ENCODE peak calls at places on chromosomes 7 and 10, in nine cellular contexts. One of them, this sample, is unnamed.

GRCh38 chr10:127983701-127984100 is 76.8 kb downstream of the PTPRE start:
- DNase-seq in stimulated activated CD4-positive, alpha-beta T cell treated with anti-CD3 and anti-CD28 coated beads, TNF-alpha, amount 100 ng/mL, for 4 hours: no peak
- DNase-seq in pons: no peak
- DNase-seq in cardiac septum: no peak
- DNase-seq in NCI-H2171 treated with DMSO at 0.1 percent for 48 hours: no peak
- DNase-seq in ovary: no peak
- DNase-seq in NCI-H1417: no peak
- DNase-seq in C1 segment of cervical spinal cord: no peak
- DNase-seq in cardiac muscle cell: no peak
- DNase-seq in this sample: no peak

GRCh38 chr10:110425684-110426293 is 71.9 kb upstream of the DUSP5 start:
- DNase-seq in stimulated activated CD4-positive, alpha-beta T cell treated with anti-CD3 and anti-CD28 coated beads, TNF-alpha, amount 100 ng/mL, for 4 hours: no peak
- DNase-seq in pons: no peak
- DNase-seq in cardiac septum: no peak
- DNase-seq in NCI-H2171 treated with DMSO at 0.1 percent for 48 hours: no peak
- DNase-seq in ovary: no peak
- DNase-seq in NCI-H1417: no peak
- DNase-seq in C1 segment of cervical spinal cord: no peak
- DNase-seq in cardiac muscle cell: peak
- DNase-seq in this sample: no peak

GRCh38 chr7:42692609-42693008 is 219.3 kb downstream of the C7orf25 start:
- DNase-seq in stimulated activated CD4-positive, alpha-beta T cell treated with anti-CD3 and anti-CD28 coated beads, TNF-alpha, amount 100 ng/mL, for 4 hours: no peak
- DNase-seq in pons: no peak
- DNase-seq in cardiac septum: no peak
- DNase-seq in NCI-H2171 treated with DMSO at 0.1 percent for 48 hours: no peak
- DNase-seq in ovary: no peak
- DNase-seq in NCI-H1417: no peak
- DNase-seq in C1 segment of cervical spinal cord: no peak
- DNase-seq in cardiac muscle cell: peak
- DNase-seq in this sample: peak

GRCh38 chr7:137007001-137007725 is 138.7 kb downstream of the CHRM2 start:
- DNase-seq in stimulated activated CD4-positive, alpha-beta T cell treated with anti-CD3 and anti-CD28 coated beads, TNF-alpha, amount 100 ng/mL, for 4 hours: no peak
- DNase-seq in pons: no peak
- DNase-seq in cardiac septum: no peak
- DNase-seq in NCI-H2171 treated with DMSO at 0.1 percent for 48 hours: no peak
- DNase-seq in ovary: no peak
- DNase-seq in NCI-H1417: no peak
- DNase-seq in C1 segment of cervical spinal cord: no peak
- DNase-seq in cardiac muscle cell: no peak
- DNase-seq in this sample: no peak

GRCh38 chr10:58555170-58555929 is 42.7 kb downstream of the BICC1 start:
- DNase-seq in stimulated activated CD4-positive, alpha-beta T cell treated with anti-CD3 and anti-CD28 coated beads, TNF-alpha, amount 100 ng/mL, for 4 hours: no peak
- DNase-seq in pons: no peak
- DNase-seq in cardiac septum: no peak
- DNase-seq in NCI-H2171 treated with DMSO at 0.1 percent for 48 hours: no peak
- DNase-seq in ovary: no peak
- DNase-seq in NCI-H1417: no peak
- DNase-seq in C1 segment of cervical spinal cord: no peak
- DNase-seq in cardiac muscle cell: no peak
- DNase-seq in this sample: no peak

GRCh38 chr7:50369408-50370026 is 65.0 kb downstream of the IKZF1 start:
- DNase-seq in stimulated activated CD4-positive, alpha-beta T cell treated with anti-CD3 and anti-CD28 coated beads, TNF-alpha, amount 100 ng/mL, for 4 hours: no peak
- DNase-seq in pons: no peak
- DNase-seq in cardiac septum: no peak
- DNase-seq in NCI-H2171 treated with DMSO at 0.1 percent for 48 hours: peak
- DNase-seq in ovary: no peak
- DNase-seq in NCI-H1417: no peak
- DNase-seq in C1 segment of cervical spinal cord: no peak
- DNase-seq in cardiac muscle cell: peak
- DNase-seq in this sample: no peak

GRCh38 chr7:95213809-95214492 is 110.4 kb downstream of the PON1 start:
- DNase-seq in stimulated activated CD4-positive, alpha-beta T cell treated with anti-CD3 and anti-CD28 coated beads, TNF-alpha, amount 100 ng/mL, for 4 hours: no peak
- DNase-seq in pons: peak
- DNase-seq in cardiac septum: no peak
- DNase-seq in NCI-H2171 treated with DMSO at 0.1 percent for 48 hours: no peak
- DNase-seq in ovary: no peak
- DNase-seq in NCI-H1417: no peak
- DNase-seq in C1 segment of cervical spinal cord: peak
- DNase-seq in cardiac muscle cell: peak
- DNase-seq in this sample: peak

GRCh38 chr10:21720090-21720489 is 186.1 kb downstream of the MLLT10 start:
- DNase-seq in stimulated activated CD4-positive, alpha-beta T cell treated with anti-CD3 and anti-CD28 coated beads, TNF-alpha, amount 100 ng/mL, for 4 hours: no peak
- DNase-seq in pons: no peak
- DNase-seq in cardiac septum: no peak
- DNase-seq in NCI-H2171 treated with DMSO at 0.1 percent for 48 hours: no peak
- DNase-seq in ovary: no peak
- DNase-seq in NCI-H1417: no peak
- DNase-seq in C1 segment of cervical spinal cord: no peak
- DNase-seq in cardiac muscle cell: no peak
- DNase-seq in this sample: no peak

GRCh38 chr10:110016037-110016436 is 8.3 kb downstream of the ADD3 start:
- DNase-seq in stimulated activated CD4-positive, alpha-beta T cell treated with anti-CD3 and anti-CD28 coated beads, TNF-alpha, amount 100 ng/mL, for 4 hours: no peak
- DNase-seq in pons: peak
- DNase-seq in cardiac septum: no peak
- DNase-seq in NCI-H2171 treated with DMSO at 0.1 percent for 48 hours: no peak
- DNase-seq in ovary: no peak
- DNase-seq in NCI-H1417: no peak
- DNase-seq in C1 segment of cervical spinal cord: no peak
- DNase-seq in cardiac muscle cell: no peak
- DNase-seq in this sample: no peak

GRCh38 chr10:8128511-8128910 is 74.0 kb downstream of the GATA3 start:
- DNase-seq in stimulated activated CD4-positive, alpha-beta T cell treated with anti-CD3 and anti-CD28 coated beads, TNF-alpha, amount 100 ng/mL, for 4 hours: no peak
- DNase-seq in pons: no peak
- DNase-seq in cardiac septum: no peak
- DNase-seq in NCI-H2171 treated with DMSO at 0.1 percent for 48 hours: no peak
- DNase-seq in ovary: no peak
- DNase-seq in NCI-H1417: no peak
- DNase-seq in C1 segment of cervical spinal cord: no peak
- DNase-seq in cardiac muscle cell: no peak
- DNase-seq in this sample: no peak

GRCh38 chr10:111104811-111105210 is 28.0 kb downstream of the ADRA2A start:
- DNase-seq in stimulated activated CD4-positive, alpha-beta T cell treated with anti-CD3 and anti-CD28 coated beads, TNF-alpha, amount 100 ng/mL, for 4 hours: no peak
- DNase-seq in pons: no peak
- DNase-seq in cardiac septum: peak
- DNase-seq in NCI-H2171 treated with DMSO at 0.1 percent for 48 hours: no peak
- DNase-seq in ovary: no peak
- DNase-seq in NCI-H1417: no peak
- DNase-seq in C1 segment of cervical spinal cord: no peak
- DNase-seq in cardiac muscle cell: no peak
- DNase-seq in this sample: no peak

GRCh38 chr7:131183611-131184119 is 144.0 kb upstream of the MKLN1 start:
- DNase-seq in stimulated activated CD4-positive, alpha-beta T cell treated with anti-CD3 and anti-CD28 coated beads, TNF-alpha, amount 100 ng/mL, for 4 hours: no peak
- DNase-seq in pons: no peak
- DNase-seq in cardiac septum: no peak
- DNase-seq in NCI-H2171 treated with DMSO at 0.1 percent for 48 hours: no peak
- DNase-seq in ovary: no peak
- DNase-seq in NCI-H1417: no peak
- DNase-seq in C1 segment of cervical spinal cord: no peak
- DNase-seq in cardiac muscle cell: no peak
- DNase-seq in this sample: no peak

GRCh38 chr7:149196705-149197171 is 1.4 kb downstream of the ZNF282 start:
- DNase-seq in stimulated activated CD4-positive, alpha-beta T cell treated with anti-CD3 and anti-CD28 coated beads, TNF-alpha, amount 100 ng/mL, for 4 hours: no peak
- DNase-seq in pons: no peak
- DNase-seq in cardiac septum: no peak
- DNase-seq in NCI-H2171 treated with DMSO at 0.1 percent for 48 hours: no peak
- DNase-seq in ovary: no peak
- DNase-seq in NCI-H1417: no peak
- DNase-seq in C1 segment of cervical spinal cord: no peak
- DNase-seq in cardiac muscle cell: no peak
- DNase-seq in this sample: no peak

GRCh38 chr7:151706568-151707469 is 170.1 kb downstream of the PRKAG2 start:
- DNase-seq in stimulated activated CD4-positive, alpha-beta T cell treated with anti-CD3 and anti-CD28 coated beads, TNF-alpha, amount 100 ng/mL, for 4 hours: no peak
- DNase-seq in pons: no peak
- DNase-seq in cardiac septum: no peak
- DNase-seq in NCI-H2171 treated with DMSO at 0.1 percent for 48 hours: no peak
- DNase-seq in ovary: no peak
- DNase-seq in NCI-H1417: no peak
- DNase-seq in C1 segment of cervical spinal cord: no peak
- DNase-seq in cardiac muscle cell: peak
- DNase-seq in this sample: no peak

GRCh38 chr10:74208081-74208480 is 57.1 kb downstream of the ADK start:
- DNase-seq in stimulated activated CD4-positive, alpha-beta T cell treated with anti-CD3 and anti-CD28 coated beads, TNF-alpha, amount 100 ng/mL, for 4 hours: no peak
- DNase-seq in pons: no peak
- DNase-seq in cardiac septum: no peak
- DNase-seq in NCI-H2171 treated with DMSO at 0.1 percent for 48 hours: peak
- DNase-seq in ovary: no peak
- DNase-seq in NCI-H1417: peak
- DNase-seq in C1 segment of cervical spinal cord: no peak
- DNase-seq in cardiac muscle cell: no peak
- DNase-seq in this sample: no peak

GRCh38 chr10:89235073-89235798 is 16.3 kb downstream of the LIPA start:
- DNase-seq in stimulated activated CD4-positive, alpha-beta T cell treated with anti-CD3 and anti-CD28 coated beads, TNF-alpha, amount 100 ng/mL, for 4 hours: no peak
- DNase-seq in pons: peak
- DNase-seq in cardiac septum: no peak
- DNase-seq in NCI-H2171 treated with DMSO at 0.1 percent for 48 hours: no peak
- DNase-seq in ovary: no peak
- DNase-seq in NCI-H1417: no peak
- DNase-seq in C1 segment of cervical spinal cord: peak
- DNase-seq in cardiac muscle cell: no peak
- DNase-seq in this sample: peak

GRCh38 chr10:10677479-10677878 is 340.2 kb upstream of the CELF2 start:
- DNase-seq in stimulated activated CD4-positive, alpha-beta T cell treated with anti-CD3 and anti-CD28 coated beads, TNF-alpha, amount 100 ng/mL, for 4 hours: no peak
- DNase-seq in pons: peak
- DNase-seq in cardiac septum: no peak
- DNase-seq in NCI-H2171 treated with DMSO at 0.1 percent for 48 hours: no peak
- DNase-seq in ovary: peak
- DNase-seq in NCI-H1417: no peak
- DNase-seq in C1 segment of cervical spinal cord: no peak
- DNase-seq in cardiac muscle cell: peak
- DNase-seq in this sample: no peak

GRCh38 chr10:132700168-132701098 is 85.5 kb downstream of the NKX6-2 start:
- DNase-seq in stimulated activated CD4-positive, alpha-beta T cell treated with anti-CD3 and anti-CD28 coated beads, TNF-alpha, amount 100 ng/mL, for 4 hours: no peak
- DNase-seq in pons: no peak
- DNase-seq in cardiac septum: peak
- DNase-seq in NCI-H2171 treated with DMSO at 0.1 percent for 48 hours: no peak
- DNase-seq in ovary: peak
- DNase-seq in NCI-H1417: peak
- DNase-seq in C1 segment of cervical spinal cord: no peak
- DNase-seq in cardiac muscle cell: peak
- DNase-seq in this sample: no peak

GRCh38 chr10:34213193-34213804 is 601.8 kb downstream of the PARD3 start:
- DNase-seq in stimulated activated CD4-positive, alpha-beta T cell treated with anti-CD3 and anti-CD28 coated beads, TNF-alpha, amount 100 ng/mL, for 4 hours: no peak
- DNase-seq in pons: no peak
- DNase-seq in cardiac septum: no peak
- DNase-seq in NCI-H2171 treated with DMSO at 0.1 percent for 48 hours: no peak
- DNase-seq in ovary: no peak
- DNase-seq in NCI-H1417: no peak
- DNase-seq in C1 segment of cervical spinal cord: no peak
- DNase-seq in cardiac muscle cell: no peak
- DNase-seq in this sample: no peak

GRCh38 chr10:131852823-131853609 is 47.8 kb upstream of the PPP2R2D start:
- DNase-seq in stimulated activated CD4-positive, alpha-beta T cell treated with anti-CD3 and anti-CD28 coated beads, TNF-alpha, amount 100 ng/mL, for 4 hours: no peak
- DNase-seq in pons: no peak
- DNase-seq in cardiac septum: peak
- DNase-seq in NCI-H2171 treated with DMSO at 0.1 percent for 48 hours: no peak
- DNase-seq in ovary: no peak
- DNase-seq in NCI-H1417: no peak
- DNase-seq in C1 segment of cervical spinal cord: no peak
- DNase-seq in cardiac muscle cell: no peak
- DNase-seq in this sample: no peak

GRCh38 chr7:14596421-14596820 is 306.1 kb downstream of the DGKB start:
- DNase-seq in stimulated activated CD4-positive, alpha-beta T cell treated with anti-CD3 and anti-CD28 coated beads, TNF-alpha, amount 100 ng/mL, for 4 hours: no peak
- DNase-seq in pons: no peak
- DNase-seq in cardiac septum: no peak
- DNase-seq in NCI-H2171 treated with DMSO at 0.1 percent for 48 hours: no peak
- DNase-seq in ovary: no peak
- DNase-seq in NCI-H1417: no peak
- DNase-seq in C1 segment of cervical spinal cord: no peak
- DNase-seq in cardiac muscle cell: no peak
- DNase-seq in this sample: no peak

GRCh38 chr10:10792681-10793080 is 225.0 kb upstream of the CELF2 start:
- DNase-seq in stimulated activated CD4-positive, alpha-beta T cell treated with anti-CD3 and anti-CD28 coated beads, TNF-alpha, amount 100 ng/mL, for 4 hours: no peak
- DNase-seq in pons: no peak
- DNase-seq in cardiac septum: no peak
- DNase-seq in NCI-H2171 treated with DMSO at 0.1 percent for 48 hours: no peak
- DNase-seq in ovary: no peak
- DNase-seq in NCI-H1417: no peak
- DNase-seq in C1 segment of cervical spinal cord: no peak
- DNase-seq in cardiac muscle cell: peak
- DNase-seq in this sample: no peak

GRCh38 chr10:32153252-32153651 is 97.0 kb upstream of the KIF5B start:
- DNase-seq in stimulated activated CD4-positive, alpha-beta T cell treated with anti-CD3 and anti-CD28 coated beads, TNF-alpha, amount 100 ng/mL, for 4 hours: no peak
- DNase-seq in pons: no peak
- DNase-seq in cardiac septum: no peak
- DNase-seq in NCI-H2171 treated with DMSO at 0.1 percent for 48 hours: no peak
- DNase-seq in ovary: no peak
- DNase-seq in NCI-H1417: no peak
- DNase-seq in C1 segment of cervical spinal cord: no peak
- DNase-seq in cardiac muscle cell: no peak
- DNase-seq in this sample: no peak

GRCh38 chr7:132650498-132650897 is 74.2 kb upstream of the PLXNA4 start:
- DNase-seq in stimulated activated CD4-positive, alpha-beta T cell treated with anti-CD3 and anti-CD28 coated beads, TNF-alpha, amount 100 ng/mL, for 4 hours: no peak
- DNase-seq in pons: no peak
- DNase-seq in cardiac septum: no peak
- DNase-seq in NCI-H2171 treated with DMSO at 0.1 percent for 48 hours: no peak
- DNase-seq in ovary: no peak
- DNase-seq in NCI-H1417: no peak
- DNase-seq in C1 segment of cervical spinal cord: no peak
- DNase-seq in cardiac muscle cell: peak
- DNase-seq in this sample: no peak

GRCh38 chr10:63760034-63760707 is 239.0 kb downstream of the REEP3 start:
- DNase-seq in stimulated activated CD4-positive, alpha-beta T cell treated with anti-CD3 and anti-CD28 coated beads, TNF-alpha, amount 100 ng/mL, for 4 hours: no peak
- DNase-seq in pons: no peak
- DNase-seq in cardiac septum: no peak
- DNase-seq in NCI-H2171 treated with DMSO at 0.1 percent for 48 hours: no peak
- DNase-seq in ovary: no peak
- DNase-seq in NCI-H1417: no peak
- DNase-seq in C1 segment of cervical spinal cord: no peak
- DNase-seq in cardiac muscle cell: peak
- DNase-seq in this sample: no peak

GRCh38 chr7:51300762-51301674 is 15.6 kb downstream of the COBL start:
- DNase-seq in stimulated activated CD4-positive, alpha-beta T cell treated with anti-CD3 and anti-CD28 coated beads, TNF-alpha, amount 100 ng/mL, for 4 hours: no peak
- DNase-seq in pons: no peak
- DNase-seq in cardiac septum: peak
- DNase-seq in NCI-H2171 treated with DMSO at 0.1 percent for 48 hours: no peak
- DNase-seq in ovary: no peak
- DNase-seq in NCI-H1417: no peak
- DNase-seq in C1 segment of cervical spinal cord: no peak
- DNase-seq in cardiac muscle cell: no peak
- DNase-seq in this sample: no peak

GRCh38 chr7:101795461-101795860 is 22.0 kb upstream of the CUX1 start:
- DNase-seq in stimulated activated CD4-positive, alpha-beta T cell treated with anti-CD3 and anti-CD28 coated beads, TNF-alpha, amount 100 ng/mL, for 4 hours: no peak
- DNase-seq in pons: no peak
- DNase-seq in cardiac septum: peak
- DNase-seq in NCI-H2171 treated with DMSO at 0.1 percent for 48 hours: no peak
- DNase-seq in ovary: no peak
- DNase-seq in NCI-H1417: no peak
- DNase-seq in C1 segment of cervical spinal cord: no peak
- DNase-seq in cardiac muscle cell: no peak
- DNase-seq in this sample: no peak

GRCh38 chr7:2172311-2173183 is 60.2 kb downstream of the MAD1L1 start:
- DNase-seq in stimulated activated CD4-positive, alpha-beta T cell treated with anti-CD3 and anti-CD28 coated beads, TNF-alpha, amount 100 ng/mL, for 4 hours: no peak
- DNase-seq in pons: peak
- DNase-seq in cardiac septum: peak
- DNase-seq in NCI-H2171 treated with DMSO at 0.1 percent for 48 hours: peak
- DNase-seq in ovary: peak
- DNase-seq in NCI-H1417: peak
- DNase-seq in C1 segment of cervical spinal cord: no peak
- DNase-seq in cardiac muscle cell: peak
- DNase-seq in this sample: no peak

GRCh38 chr7:28937593-28937992 is 20.5 kb downstream of the TRIL start:
- DNase-seq in stimulated activated CD4-positive, alpha-beta T cell treated with anti-CD3 and anti-CD28 coated beads, TNF-alpha, amount 100 ng/mL, for 4 hours: no peak
- DNase-seq in pons: no peak
- DNase-seq in cardiac septum: no peak
- DNase-seq in NCI-H2171 treated with DMSO at 0.1 percent for 48 hours: no peak
- DNase-seq in ovary: no peak
- DNase-seq in NCI-H1417: no peak
- DNase-seq in C1 segment of cervical spinal cord: no peak
- DNase-seq in cardiac muscle cell: no peak
- DNase-seq in this sample: peak

GRCh38 chr10:102593074-102593803 is 51.0 kb upstream of the TRIM8 start:
- DNase-seq in stimulated activated CD4-positive, alpha-beta T cell treated with anti-CD3 and anti-CD28 coated beads, TNF-alpha, amount 100 ng/mL, for 4 hours: no peak
- DNase-seq in pons: no peak
- DNase-seq in cardiac septum: peak
- DNase-seq in NCI-H2171 treated with DMSO at 0.1 percent for 48 hours: no peak
- DNase-seq in ovary: no peak
- DNase-seq in NCI-H1417: no peak
- DNase-seq in C1 segment of cervical spinal cord: no peak
- DNase-seq in cardiac muscle cell: no peak
- DNase-seq in this sample: no peak

GRCh38 chr10:33335550-33335799 is 1.0 kb upstream of the NRP1 start:
- DNase-seq in stimulated activated CD4-positive, alpha-beta T cell treated with anti-CD3 and anti-CD28 coated beads, TNF-alpha, amount 100 ng/mL, for 4 hours: no peak
- DNase-seq in pons: no peak
- DNase-seq in cardiac septum: no peak
- DNase-seq in NCI-H2171 treated with DMSO at 0.1 percent for 48 hours: no peak
- DNase-seq in ovary: no peak
- DNase-seq in NCI-H1417: peak
- DNase-seq in C1 segment of cervical spinal cord: no peak
- DNase-seq in cardiac muscle cell: peak
- DNase-seq in this sample: no peak

This sample was measured in occipital lobe.